ENCODE peak calls at places on chromosomes 6 and 20, in eight cellular contexts. One of them, this sample, is unnamed.

GRCh38 chr6:167787896-167788530 is 38.7 kb upstream of the AFDN start:
- DNase-seq in ovary: no peak
- DNase-seq in stomach: no peak
- DNase-seq in tibial nerve: no peak
- DNase-seq in A549: no peak
- DNase-seq in sigmoid colon: peak; percentile 46
- DNase-seq in suprapubic skin: peak; percentile 50
- DNase-seq in transverse colon: no peak
- DNase-seq in this sample: no peak

GRCh38 chr6:33621396-33622388 is 570 bp downstream of the ITPR3 start:
- DNase-seq in A549: no peak
- DNase-seq in sigmoid colon: peak; percentile 80
- DNase-seq in ovary: peak; percentile 72
- DNase-seq in transverse colon: peak; percentile 60
- DNase-seq in tibial nerve: no peak
- DNase-seq in stomach: peak; percentile 63
- DNase-seq in suprapubic skin: no peak
- DNase-seq in this sample: peak; percentile 88

GRCh38 chr6:70371454-70372105 is 41.7 kb upstream of the FAM135A start:
- DNase-seq in tibial nerve: no peak
- DNase-seq in transverse colon: no peak
- DNase-seq in ovary: no peak
- DNase-seq in suprapubic skin: no peak
- DNase-seq in stomach: no peak
- DNase-seq in A549: peak; percentile 27
- DNase-seq in sigmoid colon: no peak
- DNase-seq in this sample: no peak

GRCh38 chr6:32088487-32089049 is 20.6 kb downstream of the TNXB start:
- DNase-seq in transverse colon: no peak
- DNase-seq in stomach: no peak
- DNase-seq in suprapubic skin: no peak
- DNase-seq in sigmoid colon: no peak
- DNase-seq in ovary: no peak
- DNase-seq in tibial nerve: no peak
- DNase-seq in A549: no peak
- DNase-seq in this sample: no peak

GRCh38 chr6:27297857-27298730 is 14.0 kb downstream of the POM121L2 start:
- DNase-seq in A549: no peak
- DNase-seq in sigmoid colon: no peak
- DNase-seq in stomach: no peak
- DNase-seq in tibial nerve: no peak
- DNase-seq in ovary: no peak
- DNase-seq in transverse colon: no peak
- DNase-seq in suprapubic skin: no peak
- DNase-seq in this sample: no peak

GRCh38 chr6:106145741-106146227 is 59.6 kb downstream of the PRDM1 start:
- DNase-seq in sigmoid colon: no peak
- DNase-seq in stomach: peak; percentile 20
- DNase-seq in suprapubic skin: no peak
- DNase-seq in ovary: no peak
- DNase-seq in tibial nerve: no peak
- DNase-seq in transverse colon: no peak
- DNase-seq in A549: no peak
- DNase-seq in this sample: no peak

GRCh38 chr6:142665393-142665792 is 279.6 kb downstream of the HIVEP2 start:
- DNase-seq in tibial nerve: no peak
- DNase-seq in transverse colon: no peak
- DNase-seq in suprapubic skin: no peak
- DNase-seq in A549: no peak
- DNase-seq in stomach: no peak
- DNase-seq in ovary: no peak
- DNase-seq in sigmoid colon: no peak
- DNase-seq in this sample: no peak

GRCh38 chr6:3208096-3208774 is 19.2 kb downstream of the TUBB2B start:
- DNase-seq in suprapubic skin: no peak
- DNase-seq in sigmoid colon: no peak
- DNase-seq in transverse colon: no peak
- DNase-seq in tibial nerve: no peak
- DNase-seq in ovary: no peak
- DNase-seq in stomach: no peak
- DNase-seq in A549: no peak
- DNase-seq in this sample: no peak

GRCh38 chr20:10447028-10447427 is 11.9 kb downstream of the SLX4IP start:
- DNase-seq in suprapubic skin: no peak
- DNase-seq in sigmoid colon: no peak
- DNase-seq in tibial nerve: no peak
- DNase-seq in ovary: no peak
- DNase-seq in A549: peak; percentile 91
- DNase-seq in stomach: peak; percentile 30
- DNase-seq in transverse colon: peak; percentile 36
- DNase-seq in this sample: no peak

GRCh38 chr6:127022297-127022696 is 96.2 kb upstream of the RSPO3 start:
- DNase-seq in ovary: no peak
- DNase-seq in transverse colon: peak; percentile 39
- DNase-seq in sigmoid colon: peak; percentile 72
- DNase-seq in A549: no peak
- DNase-seq in suprapubic skin: no peak
- DNase-seq in tibial nerve: no peak
- DNase-seq in stomach: peak; percentile 72
- DNase-seq in this sample: no peak

GRCh38 chr6:152232494-152233151 is 404.5 kb downstream of the SYNE1 start:
- DNase-seq in tibial nerve: no peak
- DNase-seq in transverse colon: no peak
- DNase-seq in suprapubic skin: no peak
- DNase-seq in stomach: no peak
- DNase-seq in ovary: no peak
- DNase-seq in A549: no peak
- DNase-seq in sigmoid colon: no peak
- DNase-seq in this sample: no peak

GRCh38 chr6:107627928-107628327 is 138.0 kb downstream of the SOBP start:
- DNase-seq in stomach: no peak
- DNase-seq in suprapubic skin: no peak
- DNase-seq in transverse colon: no peak
- DNase-seq in ovary: no peak
- DNase-seq in sigmoid colon: no peak
- DNase-seq in tibial nerve: no peak
- DNase-seq in A549: no peak
- DNase-seq in this sample: no peak

GRCh38 chr6:98845201-98846020 is 11.0 kb downstream of the POU3F2 start:
- DNase-seq in A549: peak; percentile 46
- DNase-seq in transverse colon: peak; percentile 70
- DNase-seq in tibial nerve: no peak
- DNase-seq in stomach: peak; percentile 74
- DNase-seq in sigmoid colon: peak; percentile 82
- DNase-seq in suprapubic skin: peak; percentile 85
- DNase-seq in ovary: peak; percentile 80
- DNase-seq in this sample: peak; percentile 63
- TF ChIP-seq EP300 in A549: no peak
- TF ChIP-seq EP300 in transverse colon: no peak
- TF ChIP-seq EP300 in tibial nerve: no peak
- TF ChIP-seq EP300 in stomach: no peak
- TF ChIP-seq EP300 in sigmoid colon: no peak
- TF ChIP-seq EP300 in suprapubic skin: no peak
- TF ChIP-seq EP300 in ovary: no peak
- TF ChIP-seq EP300 in this sample: no peak

GRCh38 chr20:45592574-45593189 is 13.6 kb upstream of the WFDC8 start:
- DNase-seq in tibial nerve: no peak
- DNase-seq in stomach: no peak
- DNase-seq in suprapubic skin: no peak
- DNase-seq in ovary: no peak
- DNase-seq in A549: peak; percentile 25
- DNase-seq in sigmoid colon: no peak
- DNase-seq in transverse colon: no peak
- DNase-seq in this sample: no peak
- TF ChIP-seq CTCF in tibial nerve: no peak
- TF ChIP-seq CTCF in stomach: peak; percentile 49
- TF ChIP-seq CTCF in suprapubic skin: peak; percentile 14
- TF ChIP-seq CTCF in ovary: no peak
- TF ChIP-seq CTCF in A549: peak; percentile 69
- TF ChIP-seq CTCF in sigmoid colon: no peak
- TF ChIP-seq CTCF in transverse colon: peak; percentile 38
- TF ChIP-seq CTCF in this sample: no peak

DNA sequence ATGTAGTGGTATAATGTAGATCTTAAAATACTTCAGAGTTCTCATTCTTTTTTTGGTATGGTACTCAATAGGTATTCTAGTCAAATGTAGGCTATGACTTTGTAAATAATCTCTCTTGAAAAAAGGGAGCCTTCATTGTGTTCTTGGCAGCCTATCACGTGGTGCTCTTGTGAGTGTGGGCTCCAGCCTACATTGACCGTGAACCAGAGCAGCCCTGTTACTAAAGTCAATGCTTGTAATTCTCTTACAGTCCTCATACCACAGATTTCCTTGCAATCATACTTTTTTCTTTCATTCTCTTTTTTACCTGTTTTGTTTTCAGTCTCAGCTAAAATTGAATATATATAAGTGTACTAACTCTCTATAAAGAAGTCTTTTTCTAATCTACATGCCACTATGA is 31.1 kb downstream of the ARID1B start:
- DNase-seq in A549: no peak
- DNase-seq in tibial nerve: no peak
- DNase-seq in transverse colon: no peak
- DNase-seq in ovary: no peak
- DNase-seq in sigmoid colon: no peak
- DNase-seq in stomach: no peak
- DNase-seq in suprapubic skin: no peak
- DNase-seq in this sample: no peak
- TF ChIP-seq EP300 in A549: no peak
- TF ChIP-seq EP300 in tibial nerve: peak; percentile 26
- TF ChIP-seq EP300 in transverse colon: no peak
- TF ChIP-seq EP300 in ovary: no peak
- TF ChIP-seq EP300 in sigmoid colon: no peak
- TF ChIP-seq EP300 in stomach: no peak
- TF ChIP-seq EP300 in suprapubic skin: no peak
- TF ChIP-seq EP300 in this sample: no peak

DNA sequence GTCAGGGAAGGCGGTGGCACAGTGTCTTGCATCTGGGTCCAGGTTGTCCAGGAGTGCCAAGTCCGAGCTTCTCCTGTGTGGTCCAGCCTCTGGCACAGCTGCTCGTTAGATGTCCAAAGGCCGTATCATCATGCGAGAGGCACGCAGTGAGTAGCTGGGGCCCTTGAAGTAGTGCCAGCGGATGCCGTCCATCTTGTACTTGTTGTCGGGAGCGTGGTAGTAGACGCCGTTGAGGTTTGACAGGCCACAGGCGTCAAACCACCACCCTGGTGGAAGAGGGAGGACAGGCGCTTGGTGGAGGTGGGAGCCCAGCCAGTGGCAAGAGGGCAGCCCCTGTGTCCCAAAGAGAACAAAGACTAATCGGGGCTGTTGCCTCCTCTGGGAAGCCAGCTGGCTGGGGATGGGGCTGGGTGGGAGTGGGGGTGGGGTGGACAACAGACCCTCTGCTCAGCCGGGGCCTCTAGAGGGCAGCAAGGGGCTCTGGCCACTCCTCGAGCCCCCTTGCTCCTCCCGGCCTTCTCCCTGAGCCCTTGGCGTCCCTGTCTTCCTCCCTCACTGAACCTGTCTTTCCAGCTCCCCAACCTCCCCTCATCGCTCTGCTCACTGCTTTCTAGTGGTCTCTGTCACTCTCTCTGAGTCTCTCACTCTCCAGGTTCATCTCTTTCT is 39.5 kb downstream of the FAM110A start:
- DNase-seq in A549: no peak
- DNase-seq in transverse colon: no peak
- DNase-seq in tibial nerve: no peak
- DNase-seq in ovary: no peak
- DNase-seq in suprapubic skin: no peak
- DNase-seq in sigmoid colon: no peak
- DNase-seq in stomach: no peak
- DNase-seq in this sample: no peak
- TF ChIP-seq CTCF in A549: no peak
- TF ChIP-seq CTCF in transverse colon: no peak
- TF ChIP-seq CTCF in tibial nerve: no peak
- TF ChIP-seq CTCF in ovary: no peak
- TF ChIP-seq CTCF in suprapubic skin: no peak
- TF ChIP-seq CTCF in sigmoid colon: no peak
- TF ChIP-seq CTCF in stomach: no peak
- TF ChIP-seq CTCF in this sample: no peak

GRCh38 chr20:35461620-35462019 is 6.2 kb downstream of the CEP250 start:
- DNase-seq in tibial nerve: no peak
- DNase-seq in A549: no peak
- DNase-seq in suprapubic skin: no peak
- DNase-seq in sigmoid colon: no peak
- DNase-seq in stomach: no peak
- DNase-seq in transverse colon: no peak
- DNase-seq in ovary: no peak
- DNase-seq in this sample: no peak

GRCh38 chr20:35465976-35466375 is 10.6 kb downstream of the CEP250 start:
- DNase-seq in transverse colon: no peak
- DNase-seq in stomach: no peak
- DNase-seq in tibial nerve: no peak
- DNase-seq in suprapubic skin: no peak
- DNase-seq in sigmoid colon: no peak
- DNase-seq in ovary: no peak
- DNase-seq in A549: no peak
- DNase-seq in this sample: no peak

GRCh38 chr20:35458388-35458787 is 3.0 kb downstream of the CEP250 start:
- DNase-seq in tibial nerve: no peak
- DNase-seq in stomach: no peak
- DNase-seq in A549: no peak
- DNase-seq in ovary: no peak
- DNase-seq in sigmoid colon: no peak
- DNase-seq in transverse colon: no peak
- DNase-seq in suprapubic skin: no peak
- DNase-seq in this sample: no peak

GRCh38 chr20:35463455-35464300 is 8.3 kb downstream of the CEP250 start:
- DNase-seq in ovary: no peak
- DNase-seq in sigmoid colon: no peak
- DNase-seq in tibial nerve: no peak
- DNase-seq in suprapubic skin: no peak
- DNase-seq in stomach: peak; percentile 58
- DNase-seq in A549: peak; percentile 74
- DNase-seq in transverse colon: peak; percentile 57
- DNase-seq in this sample: no peak

DNA sequence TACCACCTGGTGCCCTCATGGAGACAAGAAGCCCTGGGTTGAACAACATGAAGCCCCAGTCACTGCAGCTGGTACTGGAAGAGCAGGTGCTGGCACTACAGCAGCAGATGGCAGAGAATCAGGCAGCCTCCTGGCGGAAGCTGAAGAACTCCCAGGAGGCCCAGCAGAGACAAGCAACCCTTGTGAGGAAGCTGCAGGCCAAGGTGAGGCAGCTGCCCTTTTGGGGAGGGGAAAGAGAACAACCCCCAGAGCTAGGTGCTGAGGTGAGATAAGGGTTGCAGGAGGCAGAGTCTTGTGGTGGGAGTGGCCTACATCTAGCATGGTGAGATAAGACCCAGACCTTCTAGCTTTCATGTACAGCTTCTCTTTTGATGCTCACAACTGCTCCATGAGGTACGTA is 7.0 kb downstream of the CEP250 start:
- DNase-seq in tibial nerve: no peak
- DNase-seq in ovary: no peak
- DNase-seq in stomach: no peak
- DNase-seq in sigmoid colon: no peak
- DNase-seq in transverse colon: no peak
- DNase-seq in suprapubic skin: no peak
- DNase-seq in A549: no peak
- DNase-seq in this sample: no peak
- TF ChIP-seq EP300 in tibial nerve: no peak
- TF ChIP-seq EP300 in ovary: no peak
- TF ChIP-seq EP300 in stomach: no peak
- TF ChIP-seq EP300 in sigmoid colon: no peak
- TF ChIP-seq EP300 in transverse colon: no peak
- TF ChIP-seq EP300 in suprapubic skin: no peak
- TF ChIP-seq EP300 in A549: no peak
- TF ChIP-seq EP300 in this sample: no peak

GRCh38 chr20:1325173-1326030 is 3.5 kb downstream of the SDCBP2 start:
- DNase-seq in transverse colon: peak; percentile 98
- DNase-seq in sigmoid colon: peak; percentile 99
- DNase-seq in suprapubic skin: peak; percentile 98
- DNase-seq in ovary: peak; percentile 99
- DNase-seq in A549: peak; percentile 100
- DNase-seq in stomach: peak; percentile 98
- DNase-seq in tibial nerve: peak; percentile 93
- DNase-seq in this sample: peak; percentile 98
- TF ChIP-seq CTCF in transverse colon: peak; percentile 19
- TF ChIP-seq CTCF in sigmoid colon: peak; percentile 43
- TF ChIP-seq CTCF in suprapubic skin: peak; percentile 40
- TF ChIP-seq CTCF in ovary: peak; percentile 44
- TF ChIP-seq CTCF in A549: no peak
- TF ChIP-seq CTCF in stomach: peak; percentile 37
- TF ChIP-seq CTCF in tibial nerve: peak; percentile 15
- TF ChIP-seq CTCF in this sample: no peak

This sample was measured in upper lobe of left lung.